ENCODE peak calls at places on chromosomes 6 and 20, in five cellular contexts. Y is cardiac muscle cell; Z is AG09319; G is CD8-positive, alpha-beta T cell; R is glutamatergic neuron. W is an unnamed sample.

GRCh38 chr6:78701407-78701806 is 165.9 kb upstream of the IRAK1BP1 start:
- DNase-seq in Y (no peak), R (no peak), Z (no peak), G (no peak), W (no peak)

GRCh38 chr20:49534314-49534713 is 33.6 kb downstream of the PTGIS start:
- DNase-seq in R (peak), Z (peak), G (peak), Y (peak), W (no peak)

GRCh38 chr6:135853986-135854385 is 2.5 kb downstream of the PDE7B start:
- DNase-seq in R (no peak), Z (no peak), Y (no peak), G (no peak), W (no peak)

GRCh38 chr6:146029573-146030184 is 817 bp downstream of the GRM1 start:
- DNase-seq in Z (no peak), Y (no peak), G (no peak), R (no peak), W (no peak)

GRCh38 chr6:17719323-17720041 is 12.8 kb upstream of the NUP153 start:
- DNase-seq in Y (no peak), Z (no peak), G (no peak), R (no peak), W (no peak)

GRCh38 chr6:167827588-167828324 is 1.0 kb downstream of the AFDN start:
- DNase-seq in R (peak), G (no peak), Z (no peak), Y (peak), W (peak)

GRCh38 chr20:19460386-19460785 is 247.9 kb downstream of the SLC24A3 start:
- DNase-seq in Z (no peak), G (no peak), Y (no peak), R (no peak), W (no peak)

GRCh38 chr6:6407061-6407723 is 86.7 kb upstream of the F13A1 start:
- DNase-seq in Y (no peak), Z (no peak), R (no peak), G (no peak), W (no peak)

GRCh38 chr6:43317968-43318367 is 9.3 kb upstream of the CRIP3 start:
- DNase-seq in G (no peak), Z (no peak), Y (no peak), R (no peak), W (no peak)

GRCh38 chr6:156557269-156557885 is 219.8 kb upstream of the ARID1B start:
- DNase-seq in Z (no peak), R (peak), G (no peak), Y (peak), W (no peak)

GRCh38 chr6:156865019-156865629 is 87.9 kb downstream of the ARID1B start:
- DNase-seq in Y (no peak), R (no peak), G (no peak), Z (no peak), W (no peak)

GRCh38 chr20:22060610-22061009 is 355.1 kb downstream of the PAX1 start:
- DNase-seq in Z (no peak), Y (no peak), G (no peak), R (no peak), W (no peak)

GRCh38 chr20:22052025-22052527 is 346.6 kb downstream of the PAX1 start:
- DNase-seq in Y (no peak), R (no peak), Z (no peak), G (no peak), W (no peak)

GRCh38 chr20:22058746-22059145 is 353.3 kb downstream of the PAX1 start:
- DNase-seq in Z (no peak), Y (no peak), R (no peak), G (no peak), W (no peak)

GRCh38 chr20:22055981-22056380 is 350.5 kb downstream of the PAX1 start:
- DNase-seq in Y (no peak), R (no peak), Z (no peak), G (no peak), W (no peak)
- TF ChIP-seq CTCF in Y (no peak), R (no peak), Z (no peak), G (no peak), W (no peak)

GRCh38 chr6:117829594-117830319 is 77.3 kb upstream of the SLC35F1 start:
- DNase-seq in G (no peak), R (peak), Z (no peak), Y (peak), W (peak)
- TF ChIP-seq CTCF in G (no peak), R (peak), Z (no peak), Y (peak), W (peak)

DNA sequence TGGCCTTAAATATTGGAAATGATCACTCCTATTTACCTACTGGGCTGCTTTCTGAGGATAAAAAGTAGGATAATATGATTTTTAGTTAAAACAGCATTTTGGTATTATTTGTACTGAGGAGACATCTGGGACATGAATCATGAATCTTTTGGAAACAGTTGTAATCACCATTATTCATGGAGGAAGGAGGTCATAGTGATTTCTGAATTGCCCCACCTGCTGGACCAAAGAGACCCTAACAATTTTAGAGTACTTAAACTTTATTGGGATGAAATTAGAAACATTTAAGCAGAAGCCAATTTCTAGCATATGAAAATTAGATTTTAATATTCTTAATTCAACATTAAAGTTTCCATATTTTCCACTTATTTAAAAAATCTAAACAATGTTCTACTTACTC is 108.4 kb upstream of the SIM1 start:
- DNase-seq in G (no peak), Y (peak), Z (no peak), R (no peak), W (no peak)
- TF ChIP-seq CTCF in G (no peak), Y (peak), Z (peak), R (peak), W (peak)

GRCh38 chr20:11703119-11703518 is 214.6 kb upstream of the BTBD3 start:
- DNase-seq in R (no peak), Z (no peak), G (no peak), Y (no peak), W (no peak)
- TF ChIP-seq CTCF in R (no peak), Z (no peak), G (no peak), Y (no peak), W (no peak)

GRCh38 chr20:5806457-5807263 is 56.5 kb downstream of the SHLD1 start:
- DNase-seq in G (no peak), Y (no peak), R (no peak), Z (no peak), W (no peak)
- TF ChIP-seq CTCF in G (no peak), Y (peak), R (no peak), Z (no peak), W (no peak)

GRCh38 chr6:39617023-39617422 is 108.2 kb downstream of the KIF6 start:
- DNase-seq in Y (no peak), R (no peak), Z (no peak), G (no peak), W (no peak)

GRCh38 chr6:39614393-39614792 is 110.8 kb downstream of the KIF6 start:
- DNase-seq in Z (no peak), Y (no peak), G (no peak), R (no peak), W (no peak)

GRCh38 chr6:39615622-39616021 is 109.6 kb downstream of the KIF6 start:
- DNase-seq in R (no peak), Z (no peak), G (no peak), Y (no peak), W (no peak)

DNA sequence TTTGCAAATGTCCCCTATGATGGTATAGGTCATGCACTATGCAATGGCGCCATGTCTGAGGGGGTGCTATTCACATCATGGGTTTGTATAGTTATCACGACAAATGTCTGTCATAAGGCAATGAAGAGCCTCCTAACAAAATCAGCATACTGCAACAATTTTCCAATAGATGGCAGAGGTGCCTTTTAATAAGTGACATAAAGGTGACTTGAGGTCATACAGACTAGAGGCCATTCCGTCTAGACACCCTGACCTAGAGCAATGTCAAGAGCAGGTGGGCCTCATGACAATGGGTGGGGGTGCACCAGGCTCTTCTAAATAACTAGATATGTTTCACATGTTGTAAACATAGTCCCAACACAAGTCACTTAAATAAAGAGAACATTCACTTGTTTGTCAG is 107.7 kb downstream of the KIF6 start:
- DNase-seq in Y (no peak), Z (no peak), G (no peak), R (no peak), W (no peak)
- TF ChIP-seq CTCF in Y (no peak), Z (no peak), G (no peak), R (no peak), W (no peak)

DNA sequence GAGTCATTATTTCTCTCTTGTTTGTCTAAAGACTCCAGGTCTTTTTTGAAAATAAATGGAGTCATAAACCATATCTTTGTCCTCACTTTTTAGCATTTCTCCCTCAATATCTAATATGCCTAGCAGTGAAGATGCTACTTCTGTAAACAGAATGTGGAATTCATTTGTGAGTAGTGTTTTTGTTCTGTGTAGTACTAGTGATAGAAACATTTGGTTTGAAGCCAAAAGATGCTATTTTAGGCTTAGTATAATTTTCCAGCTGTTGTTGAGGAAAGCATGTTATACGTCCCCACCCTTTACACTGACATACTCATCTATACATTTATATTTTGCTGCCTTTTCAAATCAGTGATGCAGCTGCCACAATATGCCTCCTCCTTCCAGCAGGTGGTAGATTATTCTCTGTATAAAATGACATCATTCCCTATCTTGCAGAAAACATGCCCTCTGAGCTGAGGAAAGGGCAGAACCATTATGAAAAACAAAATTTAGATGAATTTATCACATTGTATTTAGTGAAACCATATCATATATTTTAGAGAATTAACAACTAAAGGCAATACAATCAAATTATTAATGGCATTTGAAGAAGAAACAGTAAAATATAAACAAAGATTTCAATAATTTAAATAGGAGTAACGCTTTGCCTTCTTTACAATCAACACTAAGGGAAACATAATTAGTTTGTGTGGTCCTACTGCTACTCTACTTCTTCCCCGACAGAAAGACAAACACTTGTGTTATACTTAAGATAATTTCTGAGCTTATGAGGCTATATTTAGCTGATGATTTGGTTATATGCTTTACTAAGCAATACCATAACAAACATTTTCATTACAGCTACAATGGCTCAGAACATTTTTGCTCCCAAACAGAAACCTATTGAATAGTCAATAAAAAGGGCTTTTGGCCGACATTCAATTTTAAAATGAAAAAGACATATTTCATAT is 1217.4 kb upstream of the GJE1 start:
- DNase-seq in Z (no peak), Y (no peak), R (no peak), G (no peak), W (no peak)
- TF ChIP-seq CTCF in Z (no peak), Y (no peak), R (no peak), G (no peak), W (no peak)

DNA sequence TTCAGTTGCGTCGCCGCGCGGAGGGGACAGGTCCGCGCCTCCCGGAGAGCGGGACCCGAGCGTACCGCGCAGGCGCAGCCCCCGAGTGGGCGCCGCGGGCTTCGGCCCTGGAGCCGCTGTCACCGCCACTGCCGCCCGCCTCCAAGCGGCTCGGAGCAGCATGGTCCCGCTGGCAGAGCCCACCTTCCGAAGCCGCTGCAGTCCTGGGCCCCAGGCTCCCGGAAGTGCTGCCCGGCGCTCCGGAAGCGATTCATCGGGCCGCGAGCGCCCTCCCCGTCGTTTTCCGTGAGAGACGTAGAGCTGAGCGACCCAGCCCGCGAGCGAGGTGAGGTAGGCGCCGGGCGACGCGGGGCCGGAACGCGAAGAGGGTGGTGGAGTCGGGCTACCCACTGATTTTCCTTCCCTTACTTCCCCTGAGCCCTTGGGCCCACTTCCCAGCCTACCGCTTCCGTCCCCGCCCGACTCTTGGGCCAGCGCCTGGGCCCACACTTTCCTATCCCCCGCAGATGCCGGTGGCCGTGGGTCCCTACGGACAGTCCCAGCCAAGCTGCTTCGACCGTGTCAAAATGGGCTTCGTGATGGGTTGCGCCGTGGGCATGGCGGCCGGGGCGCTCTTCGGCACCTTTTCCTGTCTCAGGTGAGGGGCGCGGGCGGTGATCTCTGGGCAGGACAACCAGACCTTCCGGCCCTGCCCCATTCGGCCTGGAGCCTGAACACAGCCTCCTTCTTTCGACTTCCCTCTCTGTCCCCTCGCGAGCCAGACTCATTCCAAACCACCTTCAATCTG is at the start of the genes NFS1 and ROMO1:
- DNase-seq in R (peak), G (peak), Z (peak), Y (peak), W (peak)
- TF ChIP-seq CTCF in R (no peak), G (peak), Z (peak), Y (peak), W (peak)

GRCh38 chr6:116680880-116681672 is at the start of gene KPNA5:
- DNase-seq in Y (peak), Z (peak), R (peak), G (peak), W (peak)

GRCh38 chr6:116691154-116691553 is 10.1 kb downstream of the KPNA5 start:
- DNase-seq in R (no peak), Y (no peak), Z (no peak), G (no peak), W (no peak)

GRCh38 chr6:116682334-116682712 is 1.3 kb downstream of the KPNA5 start:
- DNase-seq in Y (no peak), R (no peak), G (peak), Z (no peak), W (no peak)

DNA sequence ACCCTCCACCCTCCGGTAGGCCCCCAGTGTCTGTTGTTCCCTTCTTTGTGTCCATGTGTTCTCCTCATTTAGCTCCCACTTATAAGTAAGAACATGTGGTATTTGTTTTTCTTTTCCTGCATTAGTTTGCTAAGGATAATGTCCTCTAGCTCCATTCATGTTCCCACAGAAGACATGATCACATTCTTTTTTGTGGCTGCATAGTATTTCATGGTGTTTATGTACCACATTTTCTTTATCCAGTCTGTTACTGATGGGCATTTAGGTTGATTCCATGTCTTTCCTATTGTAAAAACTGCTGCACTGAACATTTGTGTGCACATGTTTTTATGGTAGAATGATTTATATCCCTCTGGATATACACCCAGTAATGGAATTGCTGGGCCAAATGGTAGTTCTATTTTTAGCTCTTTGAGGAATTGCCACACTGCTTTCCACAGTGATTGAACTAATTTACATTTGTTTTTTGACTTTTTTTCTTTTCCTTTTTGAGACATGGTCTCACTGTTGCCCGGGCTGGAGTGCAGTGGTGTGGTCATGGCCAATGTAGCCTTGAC is 4.5 kb downstream of the KPNA5 start:
- DNase-seq in R (no peak), G (no peak), Z (no peak), Y (no peak), W (no peak)
- TF ChIP-seq CTCF in R (no peak), G (no peak), Z (no peak), Y (no peak), W (no peak)